ENCODE peak calls at places on chromosomes 7 and 10, in ten cellular contexts. One of them, this sample, is unnamed.

GRCh38 chr10:100751211-100751933 is 6.0 kb downstream of the PAX2 start:
- DNase-seq in lung: no peak
- DNase-seq in fibroblast of lung: no peak
- DNase-seq in heart right ventricle: no peak
- DNase-seq in adipocyte: no peak
- DNase-seq in suprapubic skin: no peak
- DNase-seq in PC-3: no peak
- DNase-seq in A549: no peak
- DNase-seq in upper lobe of right lung: no peak
- DNase-seq in IMR-90: no peak
- DNase-seq in this sample: no peak

GRCh38 chr10:20254078-20254477 is 437.8 kb downstream of the PLXDC2 start:
- DNase-seq in A549: no peak
- DNase-seq in heart right ventricle: no peak
- DNase-seq in lung: no peak
- DNase-seq in adipocyte: no peak
- DNase-seq in fibroblast of lung: peak; percentile 73
- DNase-seq in upper lobe of right lung: no peak
- DNase-seq in IMR-90: peak; percentile 12
- DNase-seq in PC-3: no peak
- DNase-seq in suprapubic skin: no peak
- DNase-seq in this sample: no peak

GRCh38 chr10:77027141-77027540 is 610.5 kb downstream of the KCNMA1 start:
- DNase-seq in PC-3: no peak
- DNase-seq in fibroblast of lung: no peak
- DNase-seq in heart right ventricle: no peak
- DNase-seq in lung: no peak
- DNase-seq in upper lobe of right lung: no peak
- DNase-seq in suprapubic skin: no peak
- DNase-seq in A549: no peak
- DNase-seq in IMR-90: no peak
- DNase-seq in adipocyte: no peak
- DNase-seq in this sample: no peak

GRCh38 chr10:126731613-126731995 is 61.1 kb upstream of the C10orf90 start:
- DNase-seq in A549: no peak
- DNase-seq in adipocyte: peak; percentile 61
- DNase-seq in lung: no peak
- DNase-seq in IMR-90: no peak
- DNase-seq in upper lobe of right lung: no peak
- DNase-seq in suprapubic skin: no peak
- DNase-seq in heart right ventricle: no peak
- DNase-seq in fibroblast of lung: no peak
- DNase-seq in PC-3: no peak
- DNase-seq in this sample: no peak

GRCh38 chr10:86678999-86679792 is 10.9 kb downstream of the LDB3 start:
- DNase-seq in IMR-90: no peak
- DNase-seq in PC-3: no peak
- DNase-seq in suprapubic skin: no peak
- DNase-seq in A549: no peak
- DNase-seq in heart right ventricle: no peak
- DNase-seq in fibroblast of lung: no peak
- DNase-seq in upper lobe of right lung: no peak
- DNase-seq in adipocyte: no peak
- DNase-seq in lung: no peak
- DNase-seq in this sample: peak; percentile 56

GRCh38 chr10:122044045-122044661 is 55.2 kb downstream of the TACC2 start:
- DNase-seq in heart right ventricle: no peak
- DNase-seq in IMR-90: peak; percentile 49
- DNase-seq in A549: no peak
- DNase-seq in fibroblast of lung: peak; percentile 18
- DNase-seq in suprapubic skin: no peak
- DNase-seq in PC-3: peak; percentile 32
- DNase-seq in upper lobe of right lung: no peak
- DNase-seq in adipocyte: peak; percentile 44
- DNase-seq in lung: no peak
- DNase-seq in this sample: no peak

GRCh38 chr10:116665541-116666125 is 44.9 kb downstream of the PNLIPRP2 start:
- DNase-seq in A549: no peak
- DNase-seq in adipocyte: peak; percentile 3
- DNase-seq in IMR-90: peak; percentile 5
- DNase-seq in lung: no peak
- DNase-seq in suprapubic skin: no peak
- DNase-seq in upper lobe of right lung: no peak
- DNase-seq in heart right ventricle: no peak
- DNase-seq in fibroblast of lung: peak; percentile 62
- DNase-seq in PC-3: no peak
- DNase-seq in this sample: no peak

GRCh38 chr7:18666107-18666728 is 170.7 kb downstream of the HDAC9 start:
- DNase-seq in PC-3: peak; percentile 81
- DNase-seq in fibroblast of lung: peak; percentile 56
- DNase-seq in adipocyte: peak; percentile 93
- DNase-seq in lung: peak; percentile 68
- DNase-seq in heart right ventricle: peak; percentile 72
- DNase-seq in suprapubic skin: peak; percentile 84
- DNase-seq in IMR-90: peak; percentile 74
- DNase-seq in upper lobe of right lung: peak; percentile 83
- DNase-seq in A549: peak; percentile 2
- DNase-seq in this sample: peak; percentile 58

GRCh38 chr7:84194484-84195260 is at the start of gene SEMA3A:
- DNase-seq in PC-3: peak; percentile 77
- DNase-seq in lung: no peak
- DNase-seq in heart right ventricle: no peak
- DNase-seq in A549: peak; percentile 38
- DNase-seq in suprapubic skin: no peak
- DNase-seq in fibroblast of lung: peak; percentile 92
- DNase-seq in IMR-90: peak; percentile 94
- DNase-seq in adipocyte: peak; percentile 70
- DNase-seq in upper lobe of right lung: no peak
- DNase-seq in this sample: no peak

GRCh38 chr7:84196007-84196551 is 1.5 kb upstream of the SEMA3A start:
- DNase-seq in heart right ventricle: no peak
- DNase-seq in lung: no peak
- DNase-seq in IMR-90: peak; percentile 77
- DNase-seq in upper lobe of right lung: no peak
- DNase-seq in suprapubic skin: no peak
- DNase-seq in fibroblast of lung: peak; percentile 82
- DNase-seq in A549: no peak
- DNase-seq in PC-3: no peak
- DNase-seq in adipocyte: peak; percentile 44
- DNase-seq in this sample: no peak

GRCh38 chr7:84191842-84192241 is 2.7 kb downstream of the SEMA3A start:
- DNase-seq in adipocyte: no peak
- DNase-seq in lung: no peak
- DNase-seq in heart right ventricle: no peak
- DNase-seq in A549: no peak
- DNase-seq in IMR-90: peak; percentile 54
- DNase-seq in PC-3: peak; percentile 38
- DNase-seq in fibroblast of lung: peak; percentile 68
- DNase-seq in suprapubic skin: no peak
- DNase-seq in upper lobe of right lung: no peak
- DNase-seq in this sample: no peak

GRCh38 chr7:84195295-84196006 is 862 bp upstream of the SEMA3A start:
- DNase-seq in lung: no peak
- DNase-seq in PC-3: no peak
- DNase-seq in IMR-90: no peak
- DNase-seq in heart right ventricle: no peak
- DNase-seq in upper lobe of right lung: no peak
- DNase-seq in adipocyte: no peak
- DNase-seq in A549: no peak
- DNase-seq in suprapubic skin: no peak
- DNase-seq in fibroblast of lung: peak; percentile 28
- DNase-seq in this sample: peak; percentile 12

DNA sequence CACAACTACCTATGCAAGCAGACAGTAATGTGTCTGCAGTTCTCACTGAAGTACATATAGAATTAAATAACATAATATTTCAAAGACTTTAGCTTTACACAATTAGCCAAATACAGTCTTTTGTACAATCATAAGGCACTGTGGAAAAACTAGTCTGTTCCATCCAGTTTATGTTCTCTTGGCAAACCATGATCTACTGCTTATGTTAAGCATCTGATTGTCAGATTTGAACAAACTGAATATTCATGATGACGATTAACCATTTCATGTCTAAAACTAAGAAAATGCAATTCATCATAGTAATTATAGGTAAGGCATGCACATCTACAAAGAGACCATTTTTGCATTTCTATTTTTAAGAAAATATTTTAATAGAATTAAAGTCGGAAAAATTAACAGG is 802 bp downstream of the SEMA3A start:
- DNase-seq in heart right ventricle: no peak
- DNase-seq in upper lobe of right lung: no peak
- DNase-seq in fibroblast of lung: peak; percentile 28
- DNase-seq in A549: no peak
- DNase-seq in adipocyte: no peak
- DNase-seq in IMR-90: no peak
- DNase-seq in PC-3: peak; percentile 28
- DNase-seq in lung: no peak
- DNase-seq in suprapubic skin: no peak
- DNase-seq in this sample: no peak
- H3K4me3 ChIP-seq in heart right ventricle: no peak overlapping the region
- H3K4me3 ChIP-seq in upper lobe of right lung: peak overlapping the region; percentile 46
- H3K4me3 ChIP-seq in fibroblast of lung: peak overlapping the region; percentile 94
- H3K4me3 ChIP-seq in A549: peak overlapping the region; percentile 69
- H3K4me3 ChIP-seq in adipocyte: peak overlapping the region; percentile 89
- H3K4me3 ChIP-seq in IMR-90: peak overlapping the region; percentile 84
- H3K4me3 ChIP-seq in PC-3: peak overlapping the region; percentile 79
- H3K4me3 ChIP-seq in lung: no peak overlapping the region
- H3K4me3 ChIP-seq in suprapubic skin: no peak overlapping the region
- H3K4me3 ChIP-seq in this sample: no peak overlapping the region

GRCh38 chr10:59317066-59317465 is 45.3 kb downstream of the FAM13C start:
- DNase-seq in upper lobe of right lung: no peak
- DNase-seq in IMR-90: no peak
- DNase-seq in adipocyte: no peak
- DNase-seq in suprapubic skin: no peak
- DNase-seq in fibroblast of lung: no peak
- DNase-seq in lung: no peak
- DNase-seq in PC-3: no peak
- DNase-seq in A549: no peak
- DNase-seq in heart right ventricle: no peak
- DNase-seq in this sample: no peak

GRCh38 chr10:59319854-59320253 is 42.5 kb downstream of the FAM13C start:
- DNase-seq in upper lobe of right lung: no peak
- DNase-seq in fibroblast of lung: no peak
- DNase-seq in heart right ventricle: no peak
- DNase-seq in lung: no peak
- DNase-seq in adipocyte: no peak
- DNase-seq in PC-3: no peak
- DNase-seq in IMR-90: no peak
- DNase-seq in A549: no peak
- DNase-seq in suprapubic skin: no peak
- DNase-seq in this sample: no peak

GRCh38 chr10:59322131-59322530 is 40.2 kb downstream of the FAM13C start:
- DNase-seq in upper lobe of right lung: no peak
- DNase-seq in lung: no peak
- DNase-seq in A549: no peak
- DNase-seq in adipocyte: no peak
- DNase-seq in fibroblast of lung: no peak
- DNase-seq in PC-3: no peak
- DNase-seq in heart right ventricle: no peak
- DNase-seq in suprapubic skin: no peak
- DNase-seq in IMR-90: no peak
- DNase-seq in this sample: no peak

GRCh38 chr10:59323036-59323459 is 39.3 kb downstream of the FAM13C start:
- DNase-seq in IMR-90: peak; percentile 16
- DNase-seq in fibroblast of lung: no peak
- DNase-seq in PC-3: no peak
- DNase-seq in lung: no peak
- DNase-seq in suprapubic skin: no peak
- DNase-seq in A549: no peak
- DNase-seq in upper lobe of right lung: no peak
- DNase-seq in heart right ventricle: no peak
- DNase-seq in adipocyte: peak; percentile 34
- DNase-seq in this sample: peak; percentile 27

DNA sequence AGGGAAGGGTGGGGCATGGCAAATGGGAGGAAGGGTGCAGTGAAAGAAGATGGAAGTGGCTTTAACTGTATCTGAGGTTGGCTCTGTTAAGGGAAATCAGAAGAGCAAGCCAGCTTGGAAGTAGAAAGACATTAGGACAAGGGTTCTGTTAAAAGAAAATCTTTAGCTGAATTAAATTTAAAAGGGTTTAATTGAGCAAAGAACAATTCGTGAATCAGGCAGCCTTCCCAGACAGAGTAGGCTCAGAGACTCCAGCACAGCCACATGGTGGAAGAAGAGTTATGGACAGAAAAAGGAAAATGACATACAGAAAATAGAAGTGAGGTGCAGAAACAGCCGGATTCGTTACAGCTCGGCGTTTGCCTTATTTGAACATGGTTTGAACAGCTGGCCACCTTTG is 42.0 kb downstream of the FAM13C start:
- DNase-seq in heart right ventricle: no peak
- DNase-seq in suprapubic skin: no peak
- DNase-seq in lung: no peak
- DNase-seq in fibroblast of lung: no peak
- DNase-seq in A549: no peak
- DNase-seq in upper lobe of right lung: no peak
- DNase-seq in adipocyte: no peak
- DNase-seq in IMR-90: no peak
- DNase-seq in PC-3: no peak
- DNase-seq in this sample: no peak
- H3K4me1 ChIP-seq in heart right ventricle: peaks cover 23% of the 10 kb centered on the region
- H3K4me1 ChIP-seq in suprapubic skin: peaks cover 3% of the 10 kb centered on the region
- H3K4me1 ChIP-seq in lung: peaks cover 10% of the 10 kb centered on the region
- H3K4me1 ChIP-seq in fibroblast of lung: no peaks in the 10 kb centered on the region
- H3K4me1 ChIP-seq in A549: no peaks in the 10 kb centered on the region
- H3K4me1 ChIP-seq in upper lobe of right lung: peaks cover 5% of the 10 kb centered on the region
- H3K4me1 ChIP-seq in adipocyte: peaks cover 12% of the 10 kb centered on the region
- H3K4me1 ChIP-seq in IMR-90: peaks cover 5% of the 10 kb centered on the region
- H3K4me1 ChIP-seq in PC-3: no peaks in the 10 kb centered on the region
- H3K4me1 ChIP-seq in this sample: peaks cover 11% of the 10 kb centered on the region

DNA sequence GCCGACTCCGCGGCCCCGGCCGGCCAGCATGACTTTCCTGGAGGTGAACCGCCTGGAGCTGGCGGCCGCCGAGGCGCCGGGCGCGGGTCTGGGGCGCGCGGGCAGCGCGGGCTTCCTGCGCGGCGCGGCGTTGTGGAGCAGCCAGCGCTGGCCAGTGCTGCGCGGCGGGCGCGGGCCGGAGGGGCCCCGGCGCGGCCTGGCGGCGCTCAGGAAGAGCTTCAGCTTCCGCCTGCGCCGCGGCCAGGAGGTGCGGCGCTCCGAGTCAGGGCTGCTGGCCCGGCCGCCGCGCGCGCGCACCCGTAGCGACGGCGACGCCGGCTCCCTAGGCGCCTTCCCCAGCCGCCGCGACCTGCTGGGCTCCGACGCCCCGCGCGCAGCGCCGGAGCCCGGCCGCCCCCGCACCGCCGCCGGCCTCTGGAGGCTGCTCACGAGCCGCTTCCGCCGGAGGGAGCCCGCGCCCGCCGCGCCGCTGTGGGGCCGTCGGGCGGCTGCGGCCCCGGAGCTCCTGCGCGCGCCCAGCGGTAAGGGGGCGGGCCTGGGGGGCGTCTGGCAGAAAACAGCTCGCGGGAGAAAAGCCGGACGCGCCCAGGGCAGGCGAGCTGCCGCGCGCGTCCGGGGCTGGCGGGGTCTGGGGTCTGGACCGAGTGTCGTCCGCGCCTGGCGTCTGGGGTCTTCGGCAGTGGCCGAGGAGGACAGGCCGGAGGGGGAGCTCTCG is 29.0 kb downstream of the AGAP3 start:
- DNase-seq in A549: no peak
- DNase-seq in IMR-90: peak; percentile 28
- DNase-seq in lung: no peak
- DNase-seq in heart right ventricle: no peak
- DNase-seq in suprapubic skin: no peak
- DNase-seq in fibroblast of lung: peak; percentile 41
- DNase-seq in adipocyte: peak; percentile 70
- DNase-seq in PC-3: peak; percentile 23
- DNase-seq in upper lobe of right lung: no peak
- DNase-seq in this sample: no peak
- H3K4me3 ChIP-seq in A549: no peak overlapping the region
- H3K4me3 ChIP-seq in IMR-90: no peak overlapping the region
- H3K4me3 ChIP-seq in lung: peak overlapping the region; percentile 45
- H3K4me3 ChIP-seq in heart right ventricle: no peak overlapping the region
- H3K4me3 ChIP-seq in suprapubic skin: peak overlapping the region; percentile 55
- H3K4me3 ChIP-seq in fibroblast of lung: no peak overlapping the region
- H3K4me3 ChIP-seq in adipocyte: no peak overlapping the region
- H3K4me3 ChIP-seq in PC-3: peak overlapping the region; percentile 53
- H3K4me3 ChIP-seq in upper lobe of right lung: peak overlapping the region; percentile 42
- H3K4me3 ChIP-seq in this sample: no peak overlapping the region

GRCh38 chr7:30916255-30916654 is 4.6 kb downstream of the AQP1 start:
- DNase-seq in suprapubic skin: no peak
- DNase-seq in upper lobe of right lung: no peak
- DNase-seq in PC-3: no peak
- DNase-seq in IMR-90: no peak
- DNase-seq in adipocyte: no peak
- DNase-seq in fibroblast of lung: no peak
- DNase-seq in A549: no peak
- DNase-seq in heart right ventricle: peak; percentile 7
- DNase-seq in lung: no peak
- DNase-seq in this sample: no peak

GRCh38 chr7:30913821-30914515 is 2.3 kb downstream of the AQP1 start:
- DNase-seq in adipocyte: no peak
- DNase-seq in suprapubic skin: no peak
- DNase-seq in PC-3: no peak
- DNase-seq in lung: no peak
- DNase-seq in heart right ventricle: peak; percentile 16
- DNase-seq in upper lobe of right lung: no peak
- DNase-seq in A549: no peak
- DNase-seq in IMR-90: no peak
- DNase-seq in fibroblast of lung: no peak
- DNase-seq in this sample: peak; percentile 65

GRCh38 chr7:30915751-30916150 is 4.1 kb downstream of the AQP1 start:
- DNase-seq in adipocyte: no peak
- DNase-seq in IMR-90: no peak
- DNase-seq in suprapubic skin: no peak
- DNase-seq in heart right ventricle: peak; percentile 7
- DNase-seq in upper lobe of right lung: no peak
- DNase-seq in lung: no peak
- DNase-seq in PC-3: no peak
- DNase-seq in A549: no peak
- DNase-seq in fibroblast of lung: no peak
- DNase-seq in this sample: no peak

GRCh38 chr7:30912986-30913671 is 1.5 kb downstream of the AQP1 start:
- DNase-seq in PC-3: no peak
- DNase-seq in adipocyte: no peak
- DNase-seq in lung: no peak
- DNase-seq in fibroblast of lung: no peak
- DNase-seq in A549: no peak
- DNase-seq in upper lobe of right lung: no peak
- DNase-seq in IMR-90: no peak
- DNase-seq in heart right ventricle: peak; percentile 16
- DNase-seq in suprapubic skin: no peak
- DNase-seq in this sample: peak; percentile 50

DNA sequence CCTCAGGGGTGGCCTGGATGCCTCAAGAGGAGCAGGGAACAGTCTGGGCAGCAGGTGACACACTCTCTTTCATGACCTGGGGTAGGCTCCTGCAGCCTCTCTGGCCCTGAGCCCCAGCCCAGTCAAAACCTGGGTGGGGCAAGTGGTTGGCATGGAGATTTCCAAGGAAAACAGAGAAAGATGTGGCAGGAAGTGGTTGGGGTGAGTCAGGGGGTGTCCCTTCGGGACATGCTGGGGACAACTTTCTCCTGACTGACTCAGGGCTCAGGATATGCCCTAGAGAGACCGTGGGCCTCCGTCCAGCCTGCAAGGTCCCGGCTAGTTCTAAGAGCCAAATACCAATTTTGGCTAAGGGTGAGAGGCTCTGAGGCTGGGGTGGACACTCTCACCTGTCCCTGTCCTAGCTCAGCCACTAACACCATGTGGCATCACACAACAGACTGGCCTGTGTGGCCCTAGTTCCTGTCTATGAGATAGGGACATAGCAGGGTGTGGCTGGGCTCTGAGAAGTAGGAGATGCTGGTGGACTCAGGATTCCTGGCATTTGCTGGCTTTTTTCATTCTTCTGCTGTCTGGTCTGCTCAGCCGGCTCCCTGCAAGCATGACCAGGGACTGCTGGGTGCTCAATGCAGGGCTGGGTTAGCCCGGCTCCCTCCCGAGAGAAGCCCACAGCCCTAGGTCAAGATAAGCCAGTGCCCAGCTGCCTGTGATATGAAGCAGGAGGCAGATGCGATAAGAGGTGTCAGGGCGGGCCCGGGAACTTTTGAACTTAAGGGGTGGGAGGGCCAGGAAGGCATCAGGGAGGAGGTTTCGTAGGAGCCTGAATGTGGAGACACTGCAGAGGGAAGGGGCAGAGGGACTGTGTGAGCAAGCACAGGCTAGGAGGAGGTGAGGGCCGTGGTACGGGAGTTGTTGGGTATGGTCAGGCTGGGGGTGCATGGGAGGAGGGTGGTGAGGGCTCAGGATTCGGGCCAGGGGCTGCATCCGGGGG is 3.3 kb downstream of the AQP1 start:
- DNase-seq in heart right ventricle: peak; percentile 51
- DNase-seq in upper lobe of right lung: no peak
- DNase-seq in suprapubic skin: no peak
- DNase-seq in PC-3: peak; percentile 91
- DNase-seq in fibroblast of lung: peak; percentile 53
- DNase-seq in IMR-90: peak; percentile 33
- DNase-seq in A549: peak; percentile 28
- DNase-seq in lung: no peak
- DNase-seq in adipocyte: peak; percentile 30
- DNase-seq in this sample: no peak
- H3K4me1 ChIP-seq in heart right ventricle: peaks cover 75% of the 10 kb centered on the region
- H3K4me1 ChIP-seq in upper lobe of right lung: peaks cover 48% of the 10 kb centered on the region
- H3K4me1 ChIP-seq in suprapubic skin: peaks cover 37% of the 10 kb centered on the region
- H3K4me1 ChIP-seq in PC-3: peaks cover 22% of the 10 kb centered on the region
- H3K4me1 ChIP-seq in fibroblast of lung: peaks cover 21% of the 10 kb centered on the region
- H3K4me1 ChIP-seq in IMR-90: peaks cover 2% of the 10 kb centered on the region
- H3K4me1 ChIP-seq in A549: peaks cover 9% of the 10 kb centered on the region
- H3K4me1 ChIP-seq in lung: peaks cover 10% of the 10 kb centered on the region
- H3K4me1 ChIP-seq in adipocyte: peaks cover 24% of the 10 kb centered on the region
- H3K4me1 ChIP-seq in this sample: peaks cover 16% of the 10 kb centered on the region

This sample was measured in mucosa of descending colon.